ENCODE peak calls at places on chromosomes 7 and 10, in ten cellular contexts. F is A549, S is thoracic aorta, Z is GM12864, J is fibroblast of lung, K is heart right ventricle, L is heart left ventricle, O is ovary, D is fibroblast of mammary gland, E is HFF-Myc. M is an unnamed sample.

GRCh38 chr7:37083311-37084096 is 359.2 kb upstream of the AOAH start:
- DNase-seq in J (peak), S (no peak), Z (no peak), O (no peak), E (no peak), L (peak), D (peak), K (peak), F (no peak), M (peak)

GRCh38 chr10:115851689-115852088 is 421.3 kb downstream of the GFRA1 start:
- DNase-seq in D (no peak), Z (no peak), J (no peak), E (no peak), S (no peak), L (no peak), F (no peak), O (no peak), K (no peak), M (no peak)

GRCh38 chr7:44294325-44295069 is 30.9 kb downstream of the CAMK2B start:
- DNase-seq in Z (no peak), S (no peak), J (no peak), D (no peak), K (no peak), L (peak), E (no peak), O (peak), F (no peak), M (no peak)

GRCh38 chr10:74929197-74929596 is 102.8 kb downstream of the KAT6B start:
- DNase-seq in J (peak), L (no peak), E (no peak), D (peak), S (no peak), Z (no peak), F (no peak), O (no peak), K (no peak), M (no peak)

GRCh38 chr10:64486149-64486548 is 964.9 kb downstream of the REEP3 start:
- DNase-seq in J (peak), D (peak), E (no peak), Z (no peak), S (no peak), F (no peak), L (no peak), O (no peak), K (no peak), M (no peak)

GRCh38 chr10:51196508-51197175 is 122.4 kb downstream of the PRKG1 start:
- DNase-seq in Z (no peak), J (no peak), F (no peak), D (no peak), S (no peak), K (no peak), O (no peak), L (no peak), E (no peak), M (no peak)

GRCh38 chr7:122412886-122413285 is 108.3 kb upstream of the FEZF1 start:
- DNase-seq in E (no peak), F (no peak), O (no peak), Z (no peak), L (peak), D (peak), K (peak), S (no peak), J (peak), M (peak)

GRCh38 chr7:137959987-137960386 is 41.9 kb downstream of the CREB3L2 start:
- DNase-seq in L (no peak), D (no peak), Z (no peak), S (no peak), E (no peak), F (no peak), J (no peak), O (no peak), K (no peak), M (no peak)

GRCh38 chr10:45308707-45309106 is 6.7 kb downstream of the OR13A1 start:
- DNase-seq in D (no peak), E (no peak), S (no peak), Z (peak), J (no peak), O (no peak), K (no peak), F (no peak), L (no peak), M (no peak)

GRCh38 chr10:71623098-71623985 is 96.2 kb downstream of the C10orf105 start:
- DNase-seq in D (peak), K (peak), F (peak), Z (no peak), J (peak), L (no peak), S (no peak), O (no peak), E (no peak), M (no peak)

GRCh38 chr10:59625842-59626522 is 83.7 kb downstream of the SLC16A9 start:
- DNase-seq in Z (peak), O (no peak), K (peak), S (no peak), D (peak), J (peak), E (peak), L (no peak), F (peak), M (peak)

GRCh38 chr10:44848211-44848610 is 62.9 kb upstream of the TMEM72 start:
- DNase-seq in K (no peak), D (no peak), J (no peak), F (no peak), L (no peak), Z (no peak), E (no peak), O (no peak), S (no peak), M (no peak)

GRCh38 chr7:21969822-21970221 is 24.1 kb upstream of the CDCA7L start:
- DNase-seq in J (no peak), E (no peak), D (no peak), K (no peak), Z (no peak), L (no peak), F (no peak), S (no peak), O (no peak), M (no peak)

GRCh38 chr7:111113263-111114017 is 22.5 kb downstream of the LRRN3 start:
- DNase-seq in Z (no peak), K (no peak), J (peak), E (no peak), L (no peak), S (no peak), D (peak), O (no peak), F (peak), M (peak)

GRCh38 chr7:127935847-127936376 is 95.3 kb downstream of the LRRC4 start:
- DNase-seq in S (no peak), J (no peak), L (no peak), Z (no peak), F (no peak), O (no peak), D (no peak), K (no peak), E (no peak), M (no peak)

GRCh38 chr7:127933116-127933515 is 98.1 kb downstream of the LRRC4 start:
- DNase-seq in O (no peak), Z (no peak), F (no peak), K (no peak), L (no peak), D (no peak), J (no peak), E (no peak), S (no peak), M (no peak)

GRCh38 chr7:127937066-127937680 is 94.1 kb downstream of the LRRC4 start:
- DNase-seq in S (no peak), J (no peak), K (no peak), L (no peak), O (no peak), F (no peak), E (no peak), Z (no peak), D (no peak), M (no peak)

GRCh38 chr7:127932496-127932895 is 98.7 kb downstream of the LRRC4 start:
- DNase-seq in S (no peak), J (no peak), E (no peak), Z (no peak), K (no peak), L (no peak), D (no peak), F (no peak), O (no peak), M (no peak)

GRCh38 chr7:127934711-127935110 is 96.5 kb downstream of the LRRC4 start:
- DNase-seq in K (no peak), Z (no peak), D (no peak), J (no peak), F (no peak), E (no peak), O (no peak), S (no peak), L (no peak), M (no peak)
- TF ChIP-seq CTCF in K (no peak), Z (no peak), D (no peak), J (no peak), F (no peak), E (no peak), O (no peak), S (no peak), L (no peak), M (no peak)

DNA sequence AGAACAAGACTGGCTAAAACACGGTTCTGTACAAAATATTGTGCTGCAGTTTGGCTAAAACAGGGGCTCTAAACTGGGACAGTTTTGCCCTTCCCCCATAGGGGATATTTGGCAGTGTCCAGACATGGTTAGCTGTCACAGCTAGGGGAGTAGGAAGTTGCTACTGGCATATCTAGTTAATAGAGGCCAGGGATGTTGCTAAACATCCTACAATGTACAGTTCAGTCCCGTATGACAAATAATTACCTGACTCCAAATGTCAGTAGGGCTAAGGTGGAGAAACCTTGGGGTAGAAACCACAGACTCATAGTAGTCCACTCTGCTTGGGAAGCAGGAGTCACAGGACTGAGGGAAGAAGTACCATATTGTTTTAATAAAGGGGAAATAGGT is 39.8 kb downstream of the WBP1L start:
- DNase-seq in Z (no peak), K (no peak), F (no peak), J (no peak), E (no peak), D (peak), L (no peak), S (no peak), O (no peak), M (no peak)
- H3K4me3 ChIP-seq in Z (no peak), K (peak), F (no peak), J (no peak), E (no peak), D (no peak), L (no peak), S (peak), O (peak), M (no peak)

GRCh38 chr7:93016085-93016471 is 101.7 kb downstream of the SAMD9 start:
- DNase-seq in S (no peak), L (peak), Z (no peak), E (no peak), J (peak), K (no peak), D (peak), O (no peak), F (no peak), M (peak)

GRCh38 chr7:93015193-93016084 is 102.3 kb downstream of the SAMD9 start:
- DNase-seq in O (no peak), S (no peak), E (no peak), K (no peak), F (no peak), L (no peak), Z (no peak), D (peak), J (peak), M (peak)

GRCh38 chr7:93016681-93017349 is 101.0 kb downstream of the SAMD9 start:
- DNase-seq in J (no peak), S (no peak), O (no peak), L (no peak), F (no peak), E (no peak), K (no peak), D (peak), Z (no peak), M (no peak)

GRCh38 chr7:93021748-93022147 is 96.0 kb downstream of the SAMD9 start:
- DNase-seq in E (no peak), F (no peak), D (no peak), S (no peak), J (no peak), O (no peak), K (no peak), L (no peak), Z (no peak), M (no peak)

DNA sequence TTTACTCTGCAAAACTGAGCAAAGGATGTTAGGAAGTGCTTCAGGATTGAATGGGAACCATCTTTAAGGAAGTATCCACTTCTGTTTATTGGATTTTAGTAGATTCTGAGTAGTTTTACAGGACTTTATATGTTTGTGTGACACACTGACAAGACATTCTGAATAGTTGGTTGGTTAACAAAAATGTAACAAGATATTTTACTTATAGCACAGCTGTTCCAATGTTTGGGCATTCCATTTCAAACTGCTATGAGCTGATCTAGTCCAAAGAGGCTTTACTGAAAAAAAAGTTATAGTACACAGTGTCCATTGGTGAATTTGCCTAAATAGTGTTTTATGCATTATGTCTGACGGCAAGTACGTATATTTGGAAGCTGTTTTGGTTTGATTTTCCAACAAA is 99.1 kb downstream of the SAMD9 start:
- DNase-seq in Z (no peak), K (no peak), O (no peak), S (no peak), F (no peak), E (no peak), J (peak), L (no peak), D (no peak), M (no peak)
- TF ChIP-seq CTCF in Z (no peak), K (no peak), O (no peak), S (no peak), F (no peak), E (no peak), J (no peak), L (no peak), D (no peak), M (no peak)

DNA sequence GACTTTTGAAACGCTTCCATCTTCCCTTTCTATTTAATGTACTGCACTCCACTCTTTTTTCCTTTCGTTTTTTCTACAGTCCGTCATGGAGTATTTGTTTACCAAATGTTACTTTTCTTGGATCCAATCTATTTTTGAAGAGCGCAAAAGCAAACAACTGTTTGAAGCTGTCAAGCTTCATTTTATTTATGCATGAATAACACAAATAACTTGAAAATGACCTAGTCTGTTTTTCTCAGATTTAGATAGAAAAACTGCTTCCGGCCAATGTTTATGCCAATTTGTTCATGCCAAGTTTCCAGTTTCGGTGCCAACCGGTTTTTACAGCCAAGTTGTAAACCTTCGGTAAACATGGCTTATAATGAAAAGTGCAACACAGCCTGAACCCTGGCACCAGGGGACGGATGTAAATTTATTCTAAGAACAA is 150.9 kb upstream of the KLF6 start:
- DNase-seq in E (no peak), O (no peak), Z (no peak), J (peak), D (no peak), S (no peak), F (no peak), K (no peak), L (no peak), M (no peak)
- H3K4me3 ChIP-seq in E (no peak), O (peak), Z (no peak), J (peak), D (no peak), S (peak), F (no peak), K (peak), L (no peak), M (no peak)

DNA sequence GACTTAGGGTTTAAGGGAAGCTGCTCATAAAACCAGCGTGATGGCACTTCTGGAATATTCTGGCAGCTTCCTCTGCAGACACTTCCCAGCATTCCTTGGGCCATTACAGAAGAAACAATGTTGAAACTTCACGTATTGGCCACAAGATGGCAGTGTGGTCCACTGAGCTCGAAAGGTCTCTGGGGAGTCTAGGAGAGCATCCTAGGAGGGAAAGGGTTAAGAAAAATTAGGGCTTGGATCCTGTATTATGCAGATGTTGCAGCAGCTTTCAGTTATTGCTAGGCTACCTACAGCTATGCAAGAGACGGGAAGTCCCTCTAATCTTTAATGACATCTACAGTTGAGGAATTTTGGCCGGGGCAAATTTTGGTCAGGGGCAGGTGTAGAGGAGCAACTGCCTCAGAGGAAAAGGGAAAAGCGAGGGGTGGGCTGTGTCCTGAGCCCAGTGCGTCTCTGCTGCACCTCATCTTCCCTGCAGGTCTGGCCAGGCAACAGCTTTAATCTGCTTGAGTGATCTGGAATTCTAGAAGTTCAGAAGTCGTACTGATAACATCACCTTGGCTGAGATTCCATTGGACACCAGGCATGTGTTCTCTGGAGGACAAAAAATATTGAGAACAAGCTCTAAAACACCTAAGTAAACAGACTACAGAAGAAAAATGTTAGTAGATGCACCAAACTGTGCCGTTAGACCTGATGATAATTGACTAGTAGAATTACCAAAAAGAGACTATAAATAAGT is 220.8 kb upstream of the PRSS58 start:
- DNase-seq in O (no peak), D (peak), K (no peak), F (peak), E (peak), J (peak), S (no peak), L (no peak), Z (no peak), M (no peak)
- TF ChIP-seq CTCF in O (no peak), D (peak), K (peak), F (peak), E (peak), J (peak), S (no peak), L (peak), Z (peak), M (peak)

GRCh38 chr7:29284586-29285450 is 90.2 kb downstream of the CHN2 start:
- DNase-seq in O (no peak), Z (no peak), F (no peak), S (no peak), K (no peak), L (no peak), J (no peak), E (no peak), D (no peak), M (no peak)
- H3K4me3 ChIP-seq in O (no peak), Z (no peak), F (no peak), S (no peak), K (no peak), L (no peak), J (no peak), E (no peak), D (no peak), M (no peak)